ENCODE peak calls at places on chromosomes 7 and 10, in four cellular contexts. One of them, this sample, is unnamed.

GRCh38 chr7:151890355-151891004 is 13.6 kb upstream of the PRKAG2 start:
- DNase-seq in fibroblast of pulmonary artery: no peak
- DNase-seq in GM20000: no peak
- DNase-seq in kidney epithelial cell: no peak
- DNase-seq in this sample: no peak

GRCh38 chr7:79702116-79702515 is 248.6 kb upstream of the MAGI2 start:
- DNase-seq in kidney epithelial cell: no peak
- DNase-seq in GM20000: no peak
- DNase-seq in fibroblast of pulmonary artery: no peak
- DNase-seq in this sample: no peak

GRCh38 chr7:22443370-22444180 is 56.4 kb downstream of the STEAP1B start:
- DNase-seq in GM20000: no peak
- DNase-seq in fibroblast of pulmonary artery: no peak
- DNase-seq in kidney epithelial cell: no peak
- DNase-seq in this sample: no peak

GRCh38 chr10:131452926-131453771 is 141.6 kb upstream of the TCERG1L start:
- DNase-seq in GM20000: no peak
- DNase-seq in kidney epithelial cell: no peak
- DNase-seq in fibroblast of pulmonary artery: no peak
- DNase-seq in this sample: no peak

GRCh38 chr10:102001435-102002068 is 54.4 kb downstream of the ARMH3 start:
- DNase-seq in fibroblast of pulmonary artery: no peak
- DNase-seq in kidney epithelial cell: no peak
- DNase-seq in GM20000: peak
- DNase-seq in this sample: no peak

GRCh38 chr10:58240531-58240930 is 27.2 kb downstream of the IPMK start:
- DNase-seq in GM20000: no peak
- DNase-seq in fibroblast of pulmonary artery: peak
- DNase-seq in kidney epithelial cell: no peak
- DNase-seq in this sample: no peak

GRCh38 chr10:15035385-15036301 is 8.1 kb upstream of the OLAH start:
- DNase-seq in kidney epithelial cell: no peak
- DNase-seq in fibroblast of pulmonary artery: peak
- DNase-seq in GM20000: no peak
- DNase-seq in this sample: no peak

GRCh38 chr7:47153571-47153970 is 428.3 kb downstream of the TNS3 start:
- DNase-seq in kidney epithelial cell: no peak
- DNase-seq in GM20000: no peak
- DNase-seq in fibroblast of pulmonary artery: no peak
- DNase-seq in this sample: no peak

GRCh38 chr10:101441539-101442455 is 87.8 kb downstream of the BTRC start:
- DNase-seq in fibroblast of pulmonary artery: peak
- DNase-seq in kidney epithelial cell: peak
- DNase-seq in GM20000: peak
- DNase-seq in this sample: peak

GRCh38 chr10:80407836-80408197 is 534 bp upstream of the PRXL2A start:
- DNase-seq in fibroblast of pulmonary artery: no peak
- DNase-seq in GM20000: no peak
- DNase-seq in kidney epithelial cell: no peak
- DNase-seq in this sample: peak

GRCh38 chr10:73232887-73233286 is 14.2 kb downstream of the DNAJC9 start:
- DNase-seq in kidney epithelial cell: no peak
- DNase-seq in fibroblast of pulmonary artery: no peak
- DNase-seq in GM20000: no peak
- DNase-seq in this sample: no peak
- TF ChIP-seq CTCF in kidney epithelial cell: no peak
- TF ChIP-seq CTCF in fibroblast of pulmonary artery: no peak
- TF ChIP-seq CTCF in GM20000: no peak
- TF ChIP-seq CTCF in this sample: peak

DNA sequence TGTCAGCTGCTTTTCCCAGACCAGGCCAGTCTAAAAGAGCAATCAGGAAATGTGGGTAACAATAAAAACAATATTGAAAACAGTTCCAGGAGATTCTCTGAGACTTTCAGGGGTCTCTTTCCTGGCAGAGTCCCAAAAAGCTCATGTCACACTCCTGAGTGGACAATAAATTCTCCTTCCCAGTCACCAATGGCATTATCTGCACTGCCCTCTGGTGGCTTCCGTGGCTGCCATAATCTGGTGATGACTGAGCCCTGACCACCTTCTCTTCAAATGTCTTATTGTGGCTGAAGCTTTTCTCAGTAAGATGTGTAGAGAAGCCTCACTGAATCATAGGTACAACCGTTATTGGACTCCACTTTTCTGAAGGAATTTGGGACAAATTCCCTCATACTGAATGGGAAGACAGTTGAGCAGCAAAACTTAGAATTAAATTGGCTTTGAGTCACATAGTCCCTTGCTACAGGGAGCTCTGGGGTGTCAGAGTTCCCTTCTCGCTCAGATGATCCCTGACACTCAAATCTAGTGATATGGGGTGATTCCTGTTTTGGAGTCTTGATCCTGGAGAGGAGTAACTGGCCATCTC is 24.4 kb upstream of the ASAH2 start:
- DNase-seq in fibroblast of pulmonary artery: peak
- DNase-seq in GM20000: peak
- DNase-seq in kidney epithelial cell: no peak
- DNase-seq in this sample: peak
- TF ChIP-seq CTCF in fibroblast of pulmonary artery: peak
- TF ChIP-seq CTCF in GM20000: peak
- TF ChIP-seq CTCF in kidney epithelial cell: peak
- TF ChIP-seq CTCF in this sample: peak

DNA sequence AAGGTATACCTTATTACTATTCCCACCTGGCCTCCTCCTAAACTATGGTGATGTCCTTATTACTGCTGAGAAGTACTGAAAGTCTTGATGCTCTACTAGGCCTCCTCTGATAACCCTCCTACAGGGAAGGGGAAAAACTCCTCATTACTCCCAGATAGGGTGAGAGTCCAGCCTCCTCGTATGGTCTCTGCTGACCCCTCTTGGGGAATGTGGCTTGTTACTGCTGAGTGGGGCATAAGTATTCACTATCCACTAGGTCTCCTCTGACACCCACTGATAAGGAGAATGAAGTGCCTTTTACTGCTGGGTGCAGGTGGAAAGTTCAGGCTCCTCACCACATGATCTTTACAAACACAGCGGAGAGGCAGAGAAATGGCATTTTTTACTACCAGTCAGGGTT is 222.9 kb downstream of the CHRM2 start:
- DNase-seq in GM20000: no peak
- DNase-seq in fibroblast of pulmonary artery: peak
- DNase-seq in kidney epithelial cell: no peak
- DNase-seq in this sample: no peak
- TF ChIP-seq CTCF in GM20000: no peak
- TF ChIP-seq CTCF in fibroblast of pulmonary artery: peak
- TF ChIP-seq CTCF in kidney epithelial cell: no peak
- TF ChIP-seq CTCF in this sample: peak

DNA sequence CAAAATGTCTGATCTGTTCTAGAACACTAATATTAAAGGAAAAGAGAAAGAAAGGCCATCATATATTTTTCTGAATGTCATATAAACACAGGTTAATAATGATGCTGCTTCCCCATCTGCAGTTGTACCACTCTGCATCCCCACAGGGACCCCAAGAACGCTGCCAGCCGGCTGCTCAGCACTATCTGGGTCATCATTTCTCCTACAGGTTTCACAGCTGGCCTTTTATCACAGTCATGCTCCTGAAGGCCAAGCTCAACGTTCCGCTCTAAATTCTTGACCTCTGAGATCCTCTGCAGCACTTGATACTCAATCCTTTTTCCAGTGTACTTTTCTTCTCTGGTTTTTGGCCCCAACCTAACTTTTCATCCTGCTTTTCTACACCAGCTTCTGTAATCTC is 4.8 kb downstream of the IDI1 start:
- DNase-seq in kidney epithelial cell: no peak
- DNase-seq in GM20000: no peak
- DNase-seq in fibroblast of pulmonary artery: no peak
- DNase-seq in this sample: no peak
- TF ChIP-seq CTCF in kidney epithelial cell: no peak
- TF ChIP-seq CTCF in GM20000: no peak
- TF ChIP-seq CTCF in fibroblast of pulmonary artery: no peak
- TF ChIP-seq CTCF in this sample: no peak

GRCh38 chr7:87785368-87785995 is 90.7 kb downstream of the SLC25A40 start:
- DNase-seq in kidney epithelial cell: no peak
- DNase-seq in fibroblast of pulmonary artery: no peak
- DNase-seq in GM20000: no peak
- DNase-seq in this sample: no peak

GRCh38 chr7:87779806-87780205 is 96.4 kb downstream of the SLC25A40 start:
- DNase-seq in kidney epithelial cell: no peak
- DNase-seq in GM20000: no peak
- DNase-seq in fibroblast of pulmonary artery: no peak
- DNase-seq in this sample: no peak

GRCh38 chr7:87784424-87784823 is 91.7 kb downstream of the SLC25A40 start:
- DNase-seq in kidney epithelial cell: no peak
- DNase-seq in GM20000: no peak
- DNase-seq in fibroblast of pulmonary artery: peak
- DNase-seq in this sample: no peak
- TF ChIP-seq CTCF in kidney epithelial cell: no peak
- TF ChIP-seq CTCF in GM20000: no peak
- TF ChIP-seq CTCF in fibroblast of pulmonary artery: peak
- TF ChIP-seq CTCF in this sample: peak